ENCODE peak calls at places on chromosomes 3 and 15, in four cellular contexts. P, I, C and A are unnamed samples.

GRCh38 chr3:146542179-146542578 is 2.2 kb downstream of the PLSCR1 start:
- DNase-seq in I (no peak), C (peak), P (no peak), A (no peak)

GRCh38 chr15:73560501-73561117 is 72.6 kb downstream of the NPTN start:
- DNase-seq in C (peak), I (no peak), P (no peak), A (no peak)

GRCh38 chr3:74532446-74532845 is 82.0 kb downstream of the CNTN3 start:
- DNase-seq in I (no peak), P (no peak), C (peak), A (no peak)

GRCh38 chr3:66797916-66798560 is 200.1 kb upstream of the KBTBD8 start:
- DNase-seq in P (peak), I (no peak), C (peak), A (no peak)

GRCh38 chr3:94179059-94179458 is 116.2 kb downstream of the NSUN3 start:
- DNase-seq in C (no peak), P (no peak), I (no peak), A (no peak)

GRCh38 chr3:30638685-30639412 is 32.4 kb downstream of the TGFBR2 start:
- DNase-seq in P (no peak), I (no peak), C (no peak), A (no peak)

GRCh38 chr3:127748754-127749327 is 73.5 kb downstream of the MGLL start:
- DNase-seq in I (no peak), P (no peak), C (no peak), A (peak)

GRCh38 chr15:40405501-40406381 is at the start of gene IVD:
- DNase-seq in C (peak), P (peak), I (peak), A (peak)

GRCh38 chr15:100108346-100108745 is 233.4 kb downstream of the ADAMTS17 start:
- DNase-seq in I (no peak), C (no peak), P (no peak), A (no peak)

GRCh38 chr15:32825219-32825618 is 107.4 kb downstream of the GREM1 start:
- DNase-seq in P (no peak), I (no peak), C (peak), A (no peak)

GRCh38 chr15:99121691-99122410 is 17.0 kb downstream of the SYNM start:
- DNase-seq in C (no peak), P (no peak), I (no peak), A (no peak)

GRCh38 chr3:133054572-133054971 is 16.4 kb downstream of the TMEM108 start:
- DNase-seq in C (no peak), P (no peak), I (no peak), A (no peak)

GRCh38 chr3:141275973-141276372 is 44.3 kb downstream of the PXYLP1 start:
- DNase-seq in P (no peak), C (peak), I (no peak), A (no peak)

GRCh38 chr3:118436863-118437262 is 597.8 kb downstream of the IGSF11 start:
- DNase-seq in P (no peak), I (no peak), C (no peak), A (no peak)

GRCh38 chr3:64214697-64215018 is 10.6 kb downstream of the PRICKLE2 start:
- DNase-seq in P (no peak), I (peak), C (peak), A (peak)

GRCh38 chr15:99057020-99057419 is 47.9 kb upstream of the SYNM start:
- DNase-seq in C (no peak), I (no peak), P (no peak), A (no peak)

GRCh38 chr3:127137113-127137512 is 55.8 kb upstream of the PRR23E start:
- DNase-seq in C (no peak), I (no peak), P (no peak), A (no peak)